ENCODE peak calls at places on chromosomes 4 and X, in nine cellular contexts. L is tibial nerve, W is transverse colon, T is stomach, M is upper lobe of left lung, U is suprapubic skin, F is ovary, A is A549, K is K562. R is an unnamed sample.

GRCh38 chr4:69377562-69377961 is 97.3 kb downstream of the UGT2B28 start:
- DNase-seq in L (no peak), W (no peak), T (no peak), M (no peak), U (no peak), F (no peak), A (no peak), K (no peak), R (no peak)

GRCh38 chr4:80495847-80496246 is 160.3 kb downstream of the CFAP299 start:
- DNase-seq in L (no peak), W (no peak), T (no peak), M (no peak), U (no peak), F (no peak), A (no peak), K (no peak), R (no peak)

GRCh38 chr4:27184508-27185155 is 324.0 kb downstream of the STIM2 start:
- DNase-seq in L (no peak), W (no peak), T (no peak), M (no peak), U (no peak), F (no peak), A (no peak), K (no peak), R (no peak)

GRCh38 chrX:123340691-123341090 is 156.6 kb downstream of the GRIA3 start:
- DNase-seq in L (no peak), W (no peak), T (no peak), M (no peak), U (no peak), F (no peak), A (no peak), K (no peak), R (no peak)

GRCh38 chr4:128770807-128771206 is 38.7 kb upstream of the JADE1 start:
- DNase-seq in L (no peak), W (no peak), T (no peak), M (no peak), U (no peak), F (no peak), A (no peak), K (no peak), R (no peak)

GRCh38 chr4:78661923-78662521 is 110.5 kb downstream of the ANXA3 start:
- DNase-seq in L (no peak), W (no peak), T (no peak), M (no peak), U (no peak), F (no peak), A (no peak), K (no peak), R (no peak)

GRCh38 chrX:102651242-102651967 is at the start of gene GPRASP1:
- DNase-seq in L (peak; percentile 37), W (peak; percentile 52), T (no peak), M (peak; percentile 89), U (no peak), F (peak; percentile 87), A (no peak), K (no peak), R (peak; percentile 91)

GRCh38 chr4:141056473-141056872 is 76.8 kb downstream of the RNF150 start:
- DNase-seq in L (no peak), W (no peak), T (no peak), M (no peak), U (no peak), F (no peak), A (no peak), K (no peak), R (no peak)

GRCh38 chr4:4481394-4482000 is 60.4 kb downstream of the STX18 start:
- DNase-seq in L (no peak), W (no peak), T (no peak), M (no peak), U (no peak), F (no peak), A (no peak), K (no peak), R (no peak)

GRCh38 chr4:148962539-148963290 is 520.5 kb upstream of the NR3C2 start:
- DNase-seq in L (no peak), W (no peak), T (no peak), M (no peak), U (no peak), F (no peak), A (no peak), K (no peak), R (no peak)

GRCh38 chr4:176226736-176227135 is 31.4 kb upstream of the SPATA4 start:
- DNase-seq in L (no peak), W (no peak), T (no peak), M (no peak), U (no peak), F (no peak), A (no peak), K (no peak), R (no peak)

GRCh38 chr4:67475155-67475554 is 70.1 kb downstream of the CENPC start:
- DNase-seq in L (no peak), W (no peak), T (no peak), M (no peak), U (no peak), F (no peak), A (no peak), K (no peak), R (no peak)

GRCh38 chrX:71636438-71637252 is 18.3 kb upstream of the CXCR3 start:
- DNase-seq in L (no peak), W (peak; percentile 21), T (no peak), M (no peak), U (no peak), F (no peak), A (no peak), K (no peak), R (no peak)

GRCh38 chr4:180560896-180561295 is 1682.3 kb upstream of the TENM3 start:
- DNase-seq in L (no peak), W (no peak), T (no peak), M (no peak), U (no peak), F (no peak), A (no peak), K (no peak), R (no peak)

GRCh38 chr4:175246941-175247340 is 328.8 kb downstream of the ADAM29 start:
- DNase-seq in L (no peak), W (no peak), T (no peak), M (no peak), U (no peak), F (no peak), A (no peak), K (no peak), R (no peak)

GRCh38 chr4:109820563-109820962 is 5.0 kb downstream of the GAR1 start:
- DNase-seq in L (no peak), W (no peak), T (no peak), M (no peak), U (no peak), F (no peak), A (no peak), K (no peak), R (no peak)

GRCh38 chr4:1643971-1644735 is 40.0 kb downstream of the FAM53A start:
- DNase-seq in L (no peak), W (no peak), T (no peak), M (peak; percentile 77), U (no peak), F (no peak), A (no peak), K (no peak), R (no peak)

GRCh38 chr4:41750624-41751324 is 2.2 kb upstream of the PHOX2B start:
- DNase-seq in L (no peak), W (no peak), T (no peak), M (peak; percentile 54), U (no peak), F (no peak), A (no peak), K (no peak), R (no peak)

GRCh38 chrX:115616943-115617563 is 56.1 kb downstream of the PLS3 start:
- DNase-seq in L (no peak), W (no peak), T (no peak), M (no peak), U (no peak), F (no peak), A (peak; percentile 38), K (no peak), R (no peak)
- H3K4me3 ChIP-seq in L (no peak overlapping the region), W (no peak overlapping the region), T (no peak overlapping the region), M (no peak overlapping the region), U (no peak overlapping the region), F (no peak overlapping the region), A (peak overlapping the region; percentile 21), K (no peak overlapping the region), R (peak overlapping the region; percentile 10)

GRCh38 chr4:14496969-14497368 is 505.3 kb upstream of the CPEB2 start:
- DNase-seq in L (no peak), W (no peak), T (no peak), M (no peak), U (no peak), F (no peak), A (no peak), K (no peak), R (no peak)
- TF ChIP-seq EP300 in L (no peak), W (no peak), T (no peak), M (no peak), U (no peak), F (no peak), A (no peak), K (no peak), R (no peak)

GRCh38 chrX:23662187-23662586 is 5.1 kb upstream of the PRDX4 start:
- DNase-seq in L (no peak), W (no peak), T (no peak), M (no peak), U (no peak), F (no peak), A (no peak), K (no peak), R (no peak)

GRCh38 chrX:23660766-23661132 is 6.5 kb upstream of the PRDX4 start:
- DNase-seq in L (no peak), W (no peak), T (no peak), M (no peak), U (no peak), F (no peak), A (no peak), K (no peak), R (no peak)

GRCh38 chrX:23661671-23662070 is 5.6 kb upstream of the PRDX4 start:
- DNase-seq in L (no peak), W (no peak), T (no peak), M (no peak), U (no peak), F (no peak), A (no peak), K (no peak), R (no peak)

GRCh38 chrX:23656684-23657083 is 10.6 kb upstream of the PRDX4 start:
- DNase-seq in L (no peak), W (no peak), T (no peak), M (no peak), U (no peak), F (no peak), A (no peak), K (no peak), R (no peak)

GRCh38 chrX:23659339-23659738 is 8.0 kb upstream of the PRDX4 start:
- DNase-seq in L (no peak), W (no peak), T (no peak), M (no peak), U (no peak), F (no peak), A (no peak), K (no peak), R (no peak)
- H3K4me3 ChIP-seq in L (no peak overlapping the region), W (no peak overlapping the region), T (no peak overlapping the region), M (no peak overlapping the region), U (no peak overlapping the region), F (no peak overlapping the region), A (no peak overlapping the region), K (no peak overlapping the region), R (no peak overlapping the region)

DNA sequence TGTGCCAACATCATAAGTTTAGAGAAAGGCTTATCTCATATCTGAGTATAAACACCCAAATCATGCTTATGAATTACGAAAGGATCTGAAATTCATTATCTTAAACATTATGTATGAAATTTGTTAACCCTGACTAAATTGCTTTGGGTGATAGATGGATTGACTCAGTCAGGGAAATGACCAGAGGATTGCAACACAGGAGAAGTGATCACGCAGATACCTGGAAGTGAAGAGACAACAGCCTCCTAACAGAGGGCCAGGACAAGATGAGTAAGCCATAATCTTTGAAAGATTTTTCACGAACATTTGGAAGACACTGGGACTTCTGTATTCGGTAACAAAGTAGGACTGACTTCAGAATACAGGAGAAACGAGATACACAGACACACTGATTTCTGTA is 363.4 kb downstream of the DMD start:
- DNase-seq in L (no peak), W (no peak), T (no peak), M (no peak), U (no peak), F (no peak), A (no peak), K (no peak), R (no peak)
- TF ChIP-seq EP300 in L (no peak), W (no peak), T (no peak), M (no peak), U (no peak), F (no peak), A (no peak), K (no peak), R (no peak)